ENCODE peak calls at places on chromosomes 6 and 20, in six cellular contexts. L is GM12865; Y is CD8-positive, alpha-beta memory T cell; S is heart left ventricle; I is PC-9; P is GM23248. F is an unnamed sample.

GRCh38 chr6:45169815-45170214 is 158.3 kb upstream of the RUNX2 start:
- DNase-seq in L (no peak), Y (no peak), S (no peak), I (no peak), P (no peak), F (no peak)

GRCh38 chr6:37521674-37522073 is 22.0 kb upstream of the CCDC167 start:
- DNase-seq in L (peak; percentile 78), Y (no peak), S (no peak), I (no peak), P (no peak), F (no peak)

GRCh38 chr6:42177514-42178364 is 4.6 kb downstream of the GUCA1A start:
- DNase-seq in L (no peak), Y (no peak), S (no peak), I (no peak), P (no peak), F (no peak)

GRCh38 chr6:166237611-166238010 is 70.0 kb upstream of the TBXT start:
- DNase-seq in L (no peak), Y (no peak), S (no peak), I (no peak), P (peak; percentile 43), F (no peak)

GRCh38 chr6:83231146-83231545 is 38.0 kb downstream of the RWDD2A start:
- DNase-seq in L (no peak), Y (no peak), S (no peak), I (no peak), P (peak; percentile 40), F (peak; percentile 20)

GRCh38 chr6:169156108-169156821 is 97.4 kb downstream of the THBS2 start:
- DNase-seq in L (no peak), Y (no peak), S (no peak), I (no peak), P (no peak), F (no peak)

GRCh38 chr6:90329397-90330077 is 32.9 kb upstream of the BACH2 start:
- DNase-seq in L (no peak), Y (no peak), S (no peak), I (no peak), P (no peak), F (no peak)

GRCh38 chr6:22470454-22471368 is 98.7 kb upstream of the HDGFL1 start:
- DNase-seq in L (peak; percentile 49), Y (no peak), S (peak; percentile 62), I (peak; percentile 55), P (peak; percentile 38), F (peak; percentile 72)

GRCh38 chr20:37305079-37305478 is 15.6 kb downstream of the MANBAL start:
- DNase-seq in L (no peak), Y (no peak), S (no peak), I (no peak), P (no peak), F (no peak)

GRCh38 chr6:63584125-63584514 is 11.8 kb downstream of the LOC128125822 start:
- DNase-seq in L (no peak), Y (no peak), S (no peak), I (no peak), P (no peak), F (no peak)

GRCh38 chr6:118485601-118486550 is 62.2 kb upstream of the PLN start:
- DNase-seq in L (peak; percentile 55), Y (no peak), S (no peak), I (no peak), P (peak; percentile 12), F (no peak)

GRCh38 chr6:170017603-170018274 is 266.3 kb downstream of the ERMARD start:
- DNase-seq in L (no peak), Y (no peak), S (no peak), I (no peak), P (no peak), F (no peak)

GRCh38 chr6:123941855-123942254 is 138.2 kb downstream of the NKAIN2 start:
- DNase-seq in L (no peak), Y (no peak), S (no peak), I (no peak), P (no peak), F (no peak)

GRCh38 chr6:26118999-26119398 is 31.8 kb downstream of the HFE start:
- DNase-seq in L (no peak), Y (no peak), S (no peak), I (no peak), P (no peak), F (no peak)

GRCh38 chr20:50215101-50215500 is 24.5 kb downstream of the CEBPB start:
- DNase-seq in L (no peak), Y (no peak), S (no peak), I (no peak), P (peak; percentile 79), F (no peak)

GRCh38 chr20:33649201-33649631 is 12.9 kb upstream of the C20orf144 start:
- DNase-seq in L (no peak), Y (no peak), S (peak; percentile 76), I (no peak), P (peak; percentile 54), F (peak; percentile 89)

GRCh38 chr6:5851261-5851757 is 155.4 kb downstream of the NRN1 start:
- DNase-seq in L (peak; percentile 64), Y (peak; percentile 59), S (peak; percentile 50), I (peak; percentile 12), P (peak; percentile 62), F (no peak)

GRCh38 chr20:63058696-63059335 is 52.1 kb upstream of the BHLHE23 start:
- DNase-seq in L (no peak), Y (no peak), S (no peak), I (no peak), P (no peak), F (no peak)

GRCh38 chr6:6700871-6701270 is 112.4 kb downstream of the LY86 start:
- DNase-seq in L (no peak), Y (no peak), S (no peak), I (no peak), P (no peak), F (no peak)

GRCh38 chr6:116764961-116765841 is at the start of gene FAM162B:
- DNase-seq in L (no peak), Y (no peak), S (peak; percentile 87), I (no peak), P (peak; percentile 45), F (peak; percentile 38)

GRCh38 chr20:57393321-57394086 is 2.3 kb downstream of the RBM38 start:
- DNase-seq in L (no peak), Y (no peak), S (peak; percentile 40), I (peak; percentile 39), P (no peak), F (no peak)

GRCh38 chr6:90530882-90531281 is 56.0 kb downstream of the MAP3K7 start:
- DNase-seq in L (no peak), Y (no peak), S (no peak), I (no peak), P (no peak), F (no peak)

GRCh38 chr6:28207244-28208179 is 17.6 kb upstream of the ZSCAN9 start:
- DNase-seq in L (peak; percentile 52), Y (no peak), S (no peak), I (no peak), P (peak; percentile 66), F (peak; percentile 37)
- H3K4me3 ChIP-seq in L (peak overlapping the region; percentile 58), Y (no peak overlapping the region), S (no peak overlapping the region), I (peak overlapping the region; percentile 33), P (peak overlapping the region; percentile 76), F (peak overlapping the region; percentile 50)

DNA sequence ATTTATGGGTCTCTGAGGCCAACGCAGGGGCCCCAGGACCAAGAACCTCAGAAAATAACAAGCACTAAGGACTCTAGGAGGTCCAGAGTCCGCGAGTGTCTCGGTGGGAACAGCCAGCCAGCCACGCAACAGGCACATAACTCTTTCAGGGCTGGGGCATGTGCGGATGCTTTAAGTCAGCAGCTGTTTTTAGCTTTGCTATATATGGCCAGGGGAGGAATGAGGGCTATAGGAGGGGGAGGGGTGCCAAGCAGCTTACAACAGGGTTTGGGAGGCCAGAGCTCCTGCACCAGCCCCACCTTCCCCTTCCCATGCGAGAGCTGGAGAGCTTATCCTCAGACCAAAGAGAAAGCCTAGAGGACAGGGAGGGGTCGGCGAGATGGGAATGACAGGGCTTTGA is 6.2 kb downstream of the JPH2 start:
- DNase-seq in L (no peak), Y (no peak), S (peak; percentile 89), I (no peak), P (peak; percentile 46), F (no peak)
- H3K4me3 ChIP-seq in L (no peak overlapping the region), Y (no peak overlapping the region), S (peak overlapping the region; percentile 7), I (no peak overlapping the region), P (no peak overlapping the region), F (no peak overlapping the region)

GRCh38 chr20:46400253-46400652 is 6.2 kb downstream of the ELMO2 start:
- DNase-seq in L (no peak), Y (no peak), S (peak; percentile 47), I (no peak), P (peak; percentile 86), F (no peak)
- H3K4me3 ChIP-seq in L (no peak overlapping the region), Y (peak overlapping the region; percentile 17), S (no peak overlapping the region), I (no peak overlapping the region), P (peak overlapping the region; percentile 62), F (no peak overlapping the region)

GRCh38 chr6:50380409-50381105 is 330.8 kb upstream of the DEFB112 start:
- DNase-seq in L (no peak), Y (no peak), S (no peak), I (no peak), P (no peak), F (no peak)
- H3K4me3 ChIP-seq in L (peak overlapping the region; percentile 26), Y (no peak overlapping the region), S (no peak overlapping the region), I (no peak overlapping the region), P (no peak overlapping the region), F (peak overlapping the region; percentile 27)

DNA sequence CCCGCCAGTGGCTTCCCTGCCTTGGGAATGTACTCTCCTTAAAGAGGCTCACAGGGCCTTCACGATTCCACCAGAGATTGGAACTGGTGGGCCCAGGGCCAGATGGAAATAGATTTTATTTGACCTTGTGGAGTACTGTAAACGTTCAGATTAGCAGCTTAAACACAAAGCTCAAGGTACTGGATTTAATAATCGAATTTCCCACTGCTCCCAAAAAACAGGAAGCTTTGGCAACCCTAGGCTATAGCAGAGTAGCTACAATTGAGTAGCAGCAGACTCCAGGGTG is 7.3 kb downstream of the SDCBP2 start:
- DNase-seq in L (no peak), Y (no peak), S (no peak), I (no peak), P (no peak), F (no peak)
- H3K4me3 ChIP-seq in L (no peak overlapping the region), Y (no peak overlapping the region), S (no peak overlapping the region), I (no peak overlapping the region), P (no peak overlapping the region), F (no peak overlapping the region)

DNA sequence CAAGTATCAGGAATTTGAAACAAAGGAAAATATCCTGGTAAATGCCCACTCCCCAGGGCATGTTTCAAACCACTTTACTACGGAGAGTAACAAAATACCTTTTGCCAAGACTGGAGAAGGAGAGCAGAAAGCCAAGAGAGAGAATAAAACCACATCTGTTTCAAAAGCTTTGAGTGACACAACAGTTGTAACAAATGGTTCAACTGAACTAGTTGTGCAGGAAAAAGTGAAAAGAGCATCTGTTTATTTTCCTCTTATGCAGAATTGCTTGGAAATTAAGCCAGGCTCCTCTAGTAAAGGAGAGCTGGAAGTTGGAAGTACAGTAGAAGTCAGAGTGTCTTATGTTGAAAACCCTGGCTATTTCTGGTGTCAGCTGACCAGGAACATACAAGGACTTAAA is 2.4 kb downstream of the TDRD6 start:
- DNase-seq in L (no peak), Y (no peak), S (no peak), I (no peak), P (no peak), F (no peak)
- H3K4me3 ChIP-seq in L (no peak overlapping the region), Y (no peak overlapping the region), S (no peak overlapping the region), I (no peak overlapping the region), P (no peak overlapping the region), F (no peak overlapping the region)

F was measured in MG63.